ENCODE peak calls at places on chromosomes 11 and 22, in seven cellular contexts. T is activated CD4-positive, alpha-beta T cell treated with anti-CD3 and anti-CD28 coated beads for 48 hours; X is AG08396; O is activated gamma-delta T cell treated with anti-CD3 and anti-CD28 coated beads, Interleukin-2, amount 50 U/mL, for 16 hours; P is A172; K is ELR; U is lung microvascular endothelial cell. L is an unnamed sample.

GRCh38 chr11:73547706-73548105 is 50.2 kb downstream of the FAM168A start:
- DNase-seq in T (no peak), X (no peak), O (no peak), P (no peak), K (no peak), U (no peak), L (no peak)

GRCh38 chr11:2473361-2474058 is 28.7 kb downstream of the KCNQ1 start:
- DNase-seq in T (no peak), X (no peak), O (no peak), P (no peak), K (no peak), U (no peak), L (no peak)

GRCh38 chr22:27994481-27995331 is 75.7 kb upstream of the PITPNB start:
- DNase-seq in T (no peak), X (no peak), O (no peak), P (no peak), K (no peak), U (no peak), L (no peak)

GRCh38 chr22:32466496-32466895 is 2.2 kb upstream of the BPIFC start:
- DNase-seq in T (no peak), X (no peak), O (no peak), P (no peak), K (peak; percentile 11), U (no peak), L (no peak)

GRCh38 chr22:49609207-49609876 is 218.3 kb downstream of the BRD1 start:
- DNase-seq in T (no peak), X (no peak), O (no peak), P (no peak), K (no peak), U (no peak), L (no peak)

GRCh38 chr11:122672892-122673291 is 17.4 kb downstream of the UBASH3B start:
- DNase-seq in T (no peak), X (no peak), O (no peak), P (no peak), K (no peak), U (no peak), L (no peak)

GRCh38 chr11:64088159-64089026 is 52.7 kb downstream of the FLRT1 start:
- DNase-seq in T (peak; percentile 7), X (no peak), O (no peak), P (no peak), K (peak; percentile 19), U (no peak), L (no peak)

GRCh38 chr22:25027959-25028840 is 75.7 kb downstream of the KIAA1671 start:
- DNase-seq in T (peak; percentile 29), X (no peak), O (no peak), P (no peak), K (peak; percentile 13), U (peak; percentile 75), L (no peak)

GRCh38 chr11:70495351-70496310 is 97.3 kb downstream of the CTTN start:
- DNase-seq in T (no peak), X (no peak), O (no peak), P (no peak), K (no peak), U (no peak), L (no peak)